ENCODE peak calls at places on chromosomes 6 and 20, in six cellular contexts. One of them, this sample, is unnamed.
A peak's percentile ranks its signal among the peaks of the same experiment; 100 is the strongest.

GRCh38 chr20:43715044-43715443 is 11.8 kb downstream of the GTSF1L start:
- DNase-seq in HS-5: no peak
- DNase-seq in GM12892: no peak
- DNase-seq in amygdala: no peak
- DNase-seq in fibroblast of pulmonary artery: no peak
- DNase-seq in CD8-positive, alpha-beta T cell: no peak
- DNase-seq in this sample: no peak

GRCh38 chr6:159092631-159093030 is 47.8 kb upstream of the TAGAP start:
- DNase-seq in amygdala: no peak
- DNase-seq in HS-5: no peak
- DNase-seq in fibroblast of pulmonary artery: peak; percentile 15
- DNase-seq in GM12892: no peak
- DNase-seq in CD8-positive, alpha-beta T cell: no peak
- DNase-seq in this sample: no peak

GRCh38 chr20:33672426-33673114 is 1.7 kb downstream of the NECAB3 start:
- DNase-seq in HS-5: no peak
- DNase-seq in CD8-positive, alpha-beta T cell: no peak
- DNase-seq in amygdala: no peak
- DNase-seq in GM12892: no peak
- DNase-seq in fibroblast of pulmonary artery: no peak
- DNase-seq in this sample: no peak

GRCh38 chr6:43541774-43542471 is 25.0 kb downstream of the POLR1C start:
- DNase-seq in CD8-positive, alpha-beta T cell: no peak
- DNase-seq in GM12892: no peak
- DNase-seq in HS-5: no peak
- DNase-seq in fibroblast of pulmonary artery: no peak
- DNase-seq in amygdala: no peak
- DNase-seq in this sample: no peak

GRCh38 chr6:170073846-170074245 is 217.0 kb downstream of the DLL1 start:
- DNase-seq in fibroblast of pulmonary artery: no peak
- DNase-seq in amygdala: no peak
- DNase-seq in HS-5: no peak
- DNase-seq in GM12892: no peak
- DNase-seq in CD8-positive, alpha-beta T cell: no peak
- DNase-seq in this sample: no peak

GRCh38 chr6:7159790-7160525 is 52.2 kb downstream of the RREB1 start:
- DNase-seq in CD8-positive, alpha-beta T cell: no peak
- DNase-seq in HS-5: no peak
- DNase-seq in GM12892: no peak
- DNase-seq in amygdala: no peak
- DNase-seq in fibroblast of pulmonary artery: no peak
- DNase-seq in this sample: no peak

GRCh38 chr6:73180076-73180717 is 45.1 kb downstream of the KHDC1L start:
- DNase-seq in GM12892: no peak
- DNase-seq in fibroblast of pulmonary artery: no peak
- DNase-seq in HS-5: peak; percentile 46
- DNase-seq in amygdala: no peak
- DNase-seq in CD8-positive, alpha-beta T cell: no peak
- DNase-seq in this sample: peak; percentile 7

GRCh38 chr6:158060447-158061360 is 79.0 kb downstream of the SYNJ2 start:
- DNase-seq in fibroblast of pulmonary artery: peak; percentile 94
- DNase-seq in amygdala: peak; percentile 43
- DNase-seq in HS-5: peak; percentile 81
- DNase-seq in GM12892: no peak
- DNase-seq in CD8-positive, alpha-beta T cell: no peak
- DNase-seq in this sample: no peak

GRCh38 chr20:42678895-42679294 is 510.8 kb downstream of the PTPRT start:
- DNase-seq in HS-5: no peak
- DNase-seq in CD8-positive, alpha-beta T cell: no peak
- DNase-seq in amygdala: no peak
- DNase-seq in fibroblast of pulmonary artery: no peak
- DNase-seq in GM12892: no peak
- DNase-seq in this sample: no peak

GRCh38 chr6:163190786-163191185 is 223.7 kb upstream of the QKI start:
- DNase-seq in HS-5: no peak
- DNase-seq in GM12892: no peak
- DNase-seq in CD8-positive, alpha-beta T cell: no peak
- DNase-seq in fibroblast of pulmonary artery: no peak
- DNase-seq in amygdala: no peak
- DNase-seq in this sample: no peak

GRCh38 chr6:141610741-141611140 is 522.0 kb upstream of the GJE1 start:
- DNase-seq in fibroblast of pulmonary artery: peak; percentile 39
- DNase-seq in HS-5: no peak
- DNase-seq in CD8-positive, alpha-beta T cell: no peak
- DNase-seq in GM12892: no peak
- DNase-seq in amygdala: no peak
- DNase-seq in this sample: no peak

GRCh38 chr20:46324960-46325703 is 16.8 kb upstream of the CDH22 start:
- DNase-seq in HS-5: no peak
- DNase-seq in fibroblast of pulmonary artery: peak; percentile 43
- DNase-seq in GM12892: no peak
- DNase-seq in CD8-positive, alpha-beta T cell: no peak
- DNase-seq in amygdala: no peak
- DNase-seq in this sample: no peak

GRCh38 chr20:17936306-17936790 is 32.2 kb downstream of the SNX5 start:
- DNase-seq in amygdala: no peak
- DNase-seq in fibroblast of pulmonary artery: peak; percentile 30
- DNase-seq in CD8-positive, alpha-beta T cell: no peak
- DNase-seq in GM12892: no peak
- DNase-seq in HS-5: no peak
- DNase-seq in this sample: no peak

GRCh38 chr6:133040025-133040838 is 200.9 kb upstream of the EYA4 start:
- DNase-seq in amygdala: no peak
- DNase-seq in HS-5: peak; percentile 6
- DNase-seq in GM12892: no peak
- DNase-seq in CD8-positive, alpha-beta T cell: no peak
- DNase-seq in fibroblast of pulmonary artery: peak; percentile 51
- DNase-seq in this sample: no peak

GRCh38 chr20:4726710-4727391 is 5.1 kb downstream of the PRND start:
- DNase-seq in HS-5: peak; percentile 88
- DNase-seq in GM12892: no peak
- DNase-seq in CD8-positive, alpha-beta T cell: no peak
- DNase-seq in fibroblast of pulmonary artery: peak; percentile 49
- DNase-seq in amygdala: no peak
- DNase-seq in this sample: no peak

GRCh38 chr6:36727491-36728021 is 29.9 kb downstream of the RAB44 start:
- DNase-seq in amygdala: no peak
- DNase-seq in CD8-positive, alpha-beta T cell: no peak
- DNase-seq in GM12892: no peak
- DNase-seq in HS-5: no peak
- DNase-seq in fibroblast of pulmonary artery: peak; percentile 14
- DNase-seq in this sample: no peak

GRCh38 chr20:57709823-57710799 is at the start of gene PMEPA1:
- DNase-seq in fibroblast of pulmonary artery: peak; percentile 95
- DNase-seq in CD8-positive, alpha-beta T cell: peak; percentile 90
- DNase-seq in GM12892: peak; percentile 86
- DNase-seq in amygdala: peak; percentile 81
- DNase-seq in HS-5: peak; percentile 56
- DNase-seq in this sample: no peak

GRCh38 chr6:55943329-55943728 is 67.9 kb upstream of the BMP5 start:
- DNase-seq in HS-5: no peak
- DNase-seq in amygdala: no peak
- DNase-seq in GM12892: no peak
- DNase-seq in CD8-positive, alpha-beta T cell: no peak
- DNase-seq in fibroblast of pulmonary artery: peak; percentile 40
- DNase-seq in this sample: peak; percentile 42

GRCh38 chr20:64173116-64173515 is 8.9 kb downstream of the MYT1 start:
- DNase-seq in CD8-positive, alpha-beta T cell: no peak
- DNase-seq in amygdala: no peak
- DNase-seq in fibroblast of pulmonary artery: no peak
- DNase-seq in HS-5: no peak
- DNase-seq in GM12892: no peak
- DNase-seq in this sample: no peak

GRCh38 chr6:23446394-23447001 is 679.5 kb upstream of the NRSN1 start:
- DNase-seq in fibroblast of pulmonary artery: peak; percentile 72
- DNase-seq in CD8-positive, alpha-beta T cell: no peak
- DNase-seq in HS-5: no peak
- DNase-seq in amygdala: no peak
- DNase-seq in GM12892: no peak
- DNase-seq in this sample: no peak

GRCh38 chr20:5357942-5358341 is 41.2 kb upstream of the PROKR2 start:
- DNase-seq in GM12892: no peak
- DNase-seq in fibroblast of pulmonary artery: no peak
- DNase-seq in CD8-positive, alpha-beta T cell: no peak
- DNase-seq in amygdala: no peak
- DNase-seq in HS-5: no peak
- DNase-seq in this sample: no peak

GRCh38 chr20:16749573-16749972 is 1.4 kb downstream of the OTOR start:
- DNase-seq in fibroblast of pulmonary artery: no peak
- DNase-seq in HS-5: no peak
- DNase-seq in GM12892: no peak
- DNase-seq in CD8-positive, alpha-beta T cell: no peak
- DNase-seq in amygdala: no peak
- DNase-seq in this sample: no peak

GRCh38 chr20:48619126-48620101 is 208.4 kb downstream of the PREX1 start:
- DNase-seq in amygdala: no peak
- DNase-seq in GM12892: no peak
- DNase-seq in HS-5: no peak
- DNase-seq in fibroblast of pulmonary artery: no peak
- DNase-seq in CD8-positive, alpha-beta T cell: no peak
- DNase-seq in this sample: no peak

GRCh38 chr6:43871284-43871683 is 101.3 kb downstream of the VEGFA start:
- DNase-seq in GM12892: no peak
- DNase-seq in CD8-positive, alpha-beta T cell: no peak
- DNase-seq in amygdala: no peak
- DNase-seq in HS-5: no peak
- DNase-seq in fibroblast of pulmonary artery: no peak
- DNase-seq in this sample: no peak

GRCh38 chr20:25859649-25860530 is 163.2 kb upstream of the ZNF337 start:
- DNase-seq in CD8-positive, alpha-beta T cell: peak; percentile 77
- DNase-seq in amygdala: peak; percentile 86
- DNase-seq in fibroblast of pulmonary artery: peak; percentile 61
- DNase-seq in GM12892: no peak
- DNase-seq in HS-5: no peak
- DNase-seq in this sample: no peak

GRCh38 chr6:148874698-148875293 is 128.0 kb downstream of the UST start:
- DNase-seq in HS-5: no peak
- DNase-seq in CD8-positive, alpha-beta T cell: no peak
- DNase-seq in fibroblast of pulmonary artery: peak; percentile 50
- DNase-seq in GM12892: no peak
- DNase-seq in amygdala: no peak
- DNase-seq in this sample: no peak

GRCh38 chr6:149094156-149094555 is 223.4 kb upstream of the TAB2 start:
- DNase-seq in amygdala: no peak
- DNase-seq in HS-5: no peak
- DNase-seq in GM12892: no peak
- DNase-seq in fibroblast of pulmonary artery: peak; percentile 20
- DNase-seq in CD8-positive, alpha-beta T cell: no peak
- DNase-seq in this sample: no peak

GRCh38 chr20:50335105-50335504 is 144.5 kb downstream of the CEBPB start:
- DNase-seq in CD8-positive, alpha-beta T cell: no peak
- DNase-seq in HS-5: no peak
- DNase-seq in fibroblast of pulmonary artery: no peak
- DNase-seq in GM12892: no peak
- DNase-seq in amygdala: no peak
- DNase-seq in this sample: no peak

GRCh38 chr6:64266351-64266821 is 630.8 kb downstream of the PHF3 start:
- DNase-seq in fibroblast of pulmonary artery: peak; percentile 15
- DNase-seq in amygdala: no peak
- DNase-seq in GM12892: no peak
- DNase-seq in HS-5: no peak
- DNase-seq in CD8-positive, alpha-beta T cell: no peak
- DNase-seq in this sample: peak; percentile 22

GRCh38 chr20:36645998-36646397 is at the start of gene SLA2:
- DNase-seq in HS-5: no peak
- DNase-seq in amygdala: no peak
- DNase-seq in fibroblast of pulmonary artery: no peak
- DNase-seq in CD8-positive, alpha-beta T cell: peak; percentile 72
- DNase-seq in GM12892: peak; percentile 32
- DNase-seq in this sample: no peak

GRCh38 chr20:50108571-50109235 is 4.2 kb downstream of the UBE2V1 start:
- DNase-seq in fibroblast of pulmonary artery: no peak
- DNase-seq in HS-5: no peak
- DNase-seq in amygdala: no peak
- DNase-seq in CD8-positive, alpha-beta T cell: no peak
- DNase-seq in GM12892: no peak
- DNase-seq in this sample: no peak

GRCh38 chr6:7424058-7424457 is 34.5 kb downstream of the RIOK1 start:
- DNase-seq in CD8-positive, alpha-beta T cell: no peak
- DNase-seq in fibroblast of pulmonary artery: no peak
- DNase-seq in HS-5: no peak
- DNase-seq in amygdala: no peak
- DNase-seq in GM12892: no peak
- DNase-seq in this sample: no peak

GRCh38 chr6:127022297-127022696 is 96.2 kb upstream of the RSPO3 start:
- DNase-seq in CD8-positive, alpha-beta T cell: no peak
- DNase-seq in HS-5: no peak
- DNase-seq in fibroblast of pulmonary artery: no peak
- DNase-seq in GM12892: no peak
- DNase-seq in amygdala: no peak
- DNase-seq in this sample: no peak

This sample was measured in epithelial cell of proximal tubule.